ENCODE peak calls at places on chromosomes 11 and 22, in eight cellular contexts. One of them, this sample, is unnamed.

GRCh38 chr11:85884581-85885021 is 29.4 kb downstream of the CCDC83 start:
- DNase-seq in heart left ventricle: no peak
- DNase-seq in neural progenitor cell: no peak
- DNase-seq in upper lobe of left lung: no peak
- DNase-seq in psoas muscle: no peak
- DNase-seq in right lobe of liver: no peak
- DNase-seq in A549: no peak
- DNase-seq in IMR-90: peak; percentile 36
- DNase-seq in this sample: no peak

GRCh38 chr22:42173183-42173926 is 42.7 kb upstream of the CYP2D6 start:
- DNase-seq in heart left ventricle: no peak
- DNase-seq in neural progenitor cell: no peak
- DNase-seq in upper lobe of left lung: no peak
- DNase-seq in psoas muscle: no peak
- DNase-seq in right lobe of liver: no peak
- DNase-seq in A549: no peak
- DNase-seq in IMR-90: no peak
- DNase-seq in this sample: no peak

GRCh38 chr22:41915035-41915782 is at the start of gene SHISA8:
- DNase-seq in heart left ventricle: no peak
- DNase-seq in neural progenitor cell: peak; percentile 79
- DNase-seq in upper lobe of left lung: no peak
- DNase-seq in psoas muscle: peak; percentile 56
- DNase-seq in right lobe of liver: no peak
- DNase-seq in A549: no peak
- DNase-seq in IMR-90: peak; percentile 7
- DNase-seq in this sample: peak; percentile 52

GRCh38 chr11:24142062-24142461 is 354.8 kb upstream of the LUZP2 start:
- DNase-seq in heart left ventricle: no peak
- DNase-seq in neural progenitor cell: no peak
- DNase-seq in upper lobe of left lung: no peak
- DNase-seq in psoas muscle: no peak
- DNase-seq in right lobe of liver: no peak
- DNase-seq in A549: no peak
- DNase-seq in IMR-90: no peak
- DNase-seq in this sample: no peak

GRCh38 chr11:2975594-2975993 is 16.5 kb downstream of the NAP1L4 start:
- DNase-seq in heart left ventricle: no peak
- DNase-seq in neural progenitor cell: peak; percentile 45
- DNase-seq in upper lobe of left lung: no peak
- DNase-seq in psoas muscle: no peak
- DNase-seq in right lobe of liver: no peak
- DNase-seq in A549: peak; percentile 51
- DNase-seq in IMR-90: peak; percentile 37
- DNase-seq in this sample: peak; percentile 32

GRCh38 chr11:27150098-27150497 is 109.5 kb downstream of the BBOX1 start:
- DNase-seq in heart left ventricle: no peak
- DNase-seq in neural progenitor cell: no peak
- DNase-seq in upper lobe of left lung: no peak
- DNase-seq in psoas muscle: no peak
- DNase-seq in right lobe of liver: no peak
- DNase-seq in A549: no peak
- DNase-seq in IMR-90: no peak
- DNase-seq in this sample: no peak

GRCh38 chr11:13119928-13120520 is 110.9 kb downstream of the RASSF10 start:
- DNase-seq in heart left ventricle: no peak
- DNase-seq in neural progenitor cell: no peak
- DNase-seq in upper lobe of left lung: no peak
- DNase-seq in psoas muscle: no peak
- DNase-seq in right lobe of liver: no peak
- DNase-seq in A549: no peak
- DNase-seq in IMR-90: no peak
- DNase-seq in this sample: no peak

GRCh38 chr11:7974668-7975067 is 9.4 kb upstream of the NLRP10 start:
- DNase-seq in heart left ventricle: no peak
- DNase-seq in neural progenitor cell: no peak
- DNase-seq in upper lobe of left lung: no peak
- DNase-seq in psoas muscle: no peak
- DNase-seq in right lobe of liver: no peak
- DNase-seq in A549: no peak
- DNase-seq in IMR-90: no peak
- DNase-seq in this sample: no peak

GRCh38 chr11:48305923-48306322 is at the start of gene OR4S1:
- DNase-seq in heart left ventricle: no peak
- DNase-seq in neural progenitor cell: no peak
- DNase-seq in upper lobe of left lung: no peak
- DNase-seq in psoas muscle: no peak
- DNase-seq in right lobe of liver: no peak
- DNase-seq in A549: no peak
- DNase-seq in IMR-90: no peak
- DNase-seq in this sample: no peak

DNA sequence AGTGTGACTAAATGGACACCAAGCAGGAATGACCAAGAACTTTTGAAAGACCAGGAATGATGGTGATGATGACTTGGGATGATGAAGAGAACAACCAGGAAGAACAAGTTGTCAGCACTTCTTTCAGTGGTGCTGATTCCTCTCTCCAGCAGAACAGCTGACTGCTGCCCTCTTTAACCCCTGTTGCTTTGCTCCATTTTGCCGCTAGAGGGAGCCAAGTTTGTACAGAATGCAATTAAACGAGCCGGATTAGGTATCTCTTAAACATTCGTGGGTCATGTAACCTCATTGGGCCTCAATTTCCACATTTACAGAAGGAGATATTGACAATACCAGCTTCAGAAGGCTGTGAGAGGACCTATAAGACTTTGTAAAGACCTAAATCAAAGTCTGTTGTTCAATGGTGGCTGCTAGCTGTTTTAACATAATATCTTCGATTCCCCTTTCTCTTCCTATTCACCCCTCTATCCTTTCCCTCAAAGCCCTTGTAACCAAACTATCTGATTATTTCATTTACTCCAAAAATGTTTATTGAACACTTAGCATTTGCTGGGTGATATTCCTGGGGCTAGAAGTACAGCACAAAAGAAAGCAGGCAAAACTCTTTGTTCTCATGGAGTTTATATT is 1.9 kb downstream of the OR4S1 start:
- DNase-seq in heart left ventricle: peak; percentile 45
- DNase-seq in neural progenitor cell: peak; percentile 39
- DNase-seq in upper lobe of left lung: peak; percentile 31
- DNase-seq in psoas muscle: peak; percentile 16
- DNase-seq in right lobe of liver: no peak
- DNase-seq in A549: peak; percentile 35
- DNase-seq in IMR-90: peak; percentile 48
- DNase-seq in this sample: peak; percentile 19
- H3K9me3 ChIP-seq in heart left ventricle: no peaks in the 10 kb centered on the region
- H3K9me3 ChIP-seq in neural progenitor cell: peaks cover 9% of the 10 kb centered on the region
- H3K9me3 ChIP-seq in upper lobe of left lung: no peaks in the 10 kb centered on the region
- H3K9me3 ChIP-seq in psoas muscle: no peaks in the 10 kb centered on the region
- H3K9me3 ChIP-seq in right lobe of liver: no peaks in the 10 kb centered on the region
- H3K9me3 ChIP-seq in A549: no peaks in the 10 kb centered on the region
- H3K9me3 ChIP-seq in IMR-90: no peaks in the 10 kb centered on the region
- H3K9me3 ChIP-seq in this sample: no peaks in the 10 kb centered on the region

DNA sequence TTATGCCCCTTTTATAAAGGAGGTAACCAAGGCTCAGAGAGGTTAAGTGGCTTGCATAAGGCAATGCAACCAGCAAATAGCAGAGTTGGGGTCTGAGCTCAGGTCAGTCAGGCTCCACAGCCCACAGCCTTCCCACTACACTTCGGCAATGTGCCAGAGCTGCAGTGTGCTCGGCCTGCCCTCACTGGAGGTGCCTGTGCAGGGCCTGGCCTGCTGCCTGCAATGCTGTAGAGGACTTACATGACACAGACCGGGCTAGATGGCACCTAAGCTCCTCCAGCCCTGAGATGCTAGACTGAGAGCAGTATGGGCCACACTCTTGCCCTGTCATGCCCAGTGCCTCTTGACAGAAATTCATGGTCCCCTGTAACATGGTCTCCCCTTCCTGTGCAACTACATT is 49.8 kb downstream of the SERPINH1 start:
- DNase-seq in heart left ventricle: no peak
- DNase-seq in neural progenitor cell: no peak
- DNase-seq in upper lobe of left lung: no peak
- DNase-seq in psoas muscle: no peak
- DNase-seq in right lobe of liver: no peak
- DNase-seq in A549: no peak
- DNase-seq in IMR-90: no peak
- DNase-seq in this sample: no peak
- H3K9me3 ChIP-seq in heart left ventricle: no peaks in the 10 kb centered on the region
- H3K9me3 ChIP-seq in neural progenitor cell: no peaks in the 10 kb centered on the region
- H3K9me3 ChIP-seq in upper lobe of left lung: no peaks in the 10 kb centered on the region
- H3K9me3 ChIP-seq in psoas muscle: no peaks in the 10 kb centered on the region
- H3K9me3 ChIP-seq in right lobe of liver: no peaks in the 10 kb centered on the region
- H3K9me3 ChIP-seq in A549: no peaks in the 10 kb centered on the region
- H3K9me3 ChIP-seq in IMR-90: no peaks in the 10 kb centered on the region
- H3K9me3 ChIP-seq in this sample: no peaks in the 10 kb centered on the region

DNA sequence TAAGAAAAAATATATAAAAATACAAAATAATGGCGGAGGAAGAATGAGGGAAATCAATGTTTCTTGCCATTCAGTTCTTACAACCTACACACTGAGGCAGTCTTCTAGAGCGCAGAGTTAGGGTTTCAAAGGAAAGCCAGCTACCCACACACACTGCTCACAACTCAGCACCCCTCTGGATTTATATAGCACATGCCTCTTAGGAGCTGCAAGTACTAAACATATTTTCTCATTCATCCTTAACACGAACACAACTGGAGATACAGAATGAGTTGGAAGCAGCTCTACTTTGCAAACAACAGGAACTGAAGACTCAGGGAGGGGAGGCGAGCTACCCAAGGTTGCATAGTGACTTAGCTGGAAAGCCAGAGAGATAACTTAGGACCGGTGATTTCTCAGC is 293.8 kb downstream of the CTTN start:
- DNase-seq in heart left ventricle: no peak
- DNase-seq in neural progenitor cell: no peak
- DNase-seq in upper lobe of left lung: no peak
- DNase-seq in psoas muscle: no peak
- DNase-seq in right lobe of liver: no peak
- DNase-seq in A549: no peak
- DNase-seq in IMR-90: no peak
- DNase-seq in this sample: no peak
- H3K9me3 ChIP-seq in heart left ventricle: no peaks in the 10 kb centered on the region
- H3K9me3 ChIP-seq in neural progenitor cell: no peaks in the 10 kb centered on the region
- H3K9me3 ChIP-seq in upper lobe of left lung: no peaks in the 10 kb centered on the region
- H3K9me3 ChIP-seq in psoas muscle: no peaks in the 10 kb centered on the region
- H3K9me3 ChIP-seq in right lobe of liver: no peaks in the 10 kb centered on the region
- H3K9me3 ChIP-seq in A549: peaks cover 7% of the 10 kb centered on the region
- H3K9me3 ChIP-seq in IMR-90: no peaks in the 10 kb centered on the region
- H3K9me3 ChIP-seq in this sample: no peaks in the 10 kb centered on the region

GRCh38 chr22:47586946-47587345 is 824.5 kb downstream of the TBC1D22A start:
- DNase-seq in heart left ventricle: no peak
- DNase-seq in neural progenitor cell: no peak
- DNase-seq in upper lobe of left lung: no peak
- DNase-seq in psoas muscle: no peak
- DNase-seq in right lobe of liver: no peak
- DNase-seq in A549: no peak
- DNase-seq in IMR-90: no peak
- DNase-seq in this sample: no peak
- H3K9me3 ChIP-seq in heart left ventricle: no peaks in the 10 kb centered on the region
- H3K9me3 ChIP-seq in neural progenitor cell: peaks cover 33% of the 10 kb centered on the region
- H3K9me3 ChIP-seq in upper lobe of left lung: peaks cover 6% of the 10 kb centered on the region
- H3K9me3 ChIP-seq in psoas muscle: peaks cover 3% of the 10 kb centered on the region
- H3K9me3 ChIP-seq in right lobe of liver: no peaks in the 10 kb centered on the region
- H3K9me3 ChIP-seq in A549: no peaks in the 10 kb centered on the region
- H3K9me3 ChIP-seq in IMR-90: peaks cover 34% of the 10 kb centered on the region
- H3K9me3 ChIP-seq in this sample: no peaks in the 10 kb centered on the region

This sample was measured in T-helper 17 cell.